ENCODE peak calls at places on chromosomes 2 and 18, in eight cellular contexts. W is stimulated activated CD8-positive, alpha-beta memory T cell treated with anti-CD3 and anti-CD28 coated beads, Interleukin-4, amount 100 ng/mL, for 4 hours; D is LoVo; P is skeletal muscle cell; Z is effector memory CD8-positive, alpha-beta T cell; J is BJ; V is astrocyte of the cerebellum; Q is H4. K is an unnamed sample.
A peak's percentile ranks its signal among the peaks of the same experiment; 100 is the strongest.

GRCh38 chr2:118386636-118387302 is 298.5 kb downstream of the INSIG2 start:
- DNase-seq in W (no peak), D (no peak), P (peak; percentile 72), Z (no peak), J (peak; percentile 25), V (no peak), Q (peak; percentile 8), K (no peak)

GRCh38 chr18:10045296-10045891 is 131.6 kb downstream of the VAPA start:
- DNase-seq in W (no peak), D (no peak), P (no peak), Z (no peak), J (no peak), V (no peak), Q (no peak), K (no peak)

GRCh38 chr2:160967523-160967922 is 192.7 kb upstream of the TANK start:
- DNase-seq in W (no peak), D (no peak), P (no peak), Z (no peak), J (no peak), V (no peak), Q (no peak), K (no peak)

GRCh38 chr18:27899893-27900292 is 277.0 kb downstream of the CDH2 start:
- DNase-seq in W (no peak), D (peak; percentile 1), P (no peak), Z (no peak), J (no peak), V (no peak), Q (peak; percentile 10), K (no peak)

GRCh38 chr2:210593166-210593565 is 36.8 kb downstream of the CPS1 start:
- DNase-seq in W (no peak), D (no peak), P (no peak), Z (no peak), J (no peak), V (peak; percentile 13), Q (no peak), K (peak; percentile 48)

GRCh38 chr2:179536185-179536584 is 271.6 kb upstream of the SESTD1 start:
- DNase-seq in W (no peak), D (no peak), P (no peak), Z (no peak), J (no peak), V (no peak), Q (no peak), K (no peak)

GRCh38 chr18:5987217-5987616 is 91.9 kb upstream of the TMEM200C start:
- DNase-seq in W (no peak), D (no peak), P (no peak), Z (no peak), J (no peak), V (no peak), Q (no peak), K (no peak)

GRCh38 chr2:157302492-157303099 is 23.0 kb downstream of the ERMN start:
- DNase-seq in W (no peak), D (peak; percentile 42), P (no peak), Z (peak; percentile 37), J (no peak), V (peak; percentile 29), Q (peak; percentile 44), K (no peak)

GRCh38 chr2:26970244-26970927 is at the start of gene MAPRE3:
- DNase-seq in W (peak; percentile 53), D (peak; percentile 88), P (no peak), Z (peak; percentile 71), J (no peak), V (peak; percentile 15), Q (peak; percentile 56), K (no peak)

GRCh38 chr2:136281281-136282117 is 163.6 kb upstream of the CXCR4 start:
- DNase-seq in W (peak; percentile 19), D (no peak), P (no peak), Z (peak; percentile 72), J (no peak), V (no peak), Q (no peak), K (no peak)

GRCh38 chr2:219155054-219155644 is 5.5 kb downstream of the NHEJ1 start:
- DNase-seq in W (no peak), D (peak; percentile 78), P (no peak), Z (peak; percentile 43), J (no peak), V (peak; percentile 67), Q (peak; percentile 66), K (no peak)

GRCh38 chr2:164747786-164748433 is 93.7 kb downstream of the COBLL1 start:
- DNase-seq in W (no peak), D (no peak), P (no peak), Z (no peak), J (no peak), V (no peak), Q (no peak), K (no peak)

GRCh38 chr2:23606968-23607367 is 222.0 kb downstream of the KLHL29 start:
- DNase-seq in W (no peak), D (peak; percentile 30), P (no peak), Z (no peak), J (no peak), V (no peak), Q (no peak), K (peak; percentile 48)

GRCh38 chr2:160050147-160050546 is 12.3 kb downstream of the PLA2R1 start:
- DNase-seq in W (no peak), D (no peak), P (no peak), Z (no peak), J (no peak), V (no peak), Q (no peak), K (no peak)

GRCh38 chr2:233839447-233839820 is 14.9 kb downstream of the HJURP start:
- DNase-seq in W (no peak), D (no peak), P (no peak), Z (no peak), J (no peak), V (no peak), Q (no peak), K (no peak)

GRCh38 chr2:216066255-216066654 is 15.4 kb downstream of the PECR start:
- DNase-seq in W (no peak), D (no peak), P (peak; percentile 72), Z (no peak), J (no peak), V (peak; percentile 76), Q (no peak), K (no peak)

GRCh38 chr18:41320090-41320489 is 634.9 kb upstream of the PIK3C3 start:
- DNase-seq in W (no peak), D (no peak), P (no peak), Z (no peak), J (no peak), V (no peak), Q (no peak), K (no peak)

GRCh38 chr2:188511346-188511745 is 219.7 kb downstream of the GULP1 start:
- DNase-seq in W (no peak), D (no peak), P (no peak), Z (no peak), J (no peak), V (no peak), Q (no peak), K (no peak)

GRCh38 chr18:68219867-68220266 is 495.0 kb downstream of the TMX3 start:
- DNase-seq in W (no peak), D (no peak), P (peak; percentile 28), Z (no peak), J (peak; percentile 29), V (no peak), Q (no peak), K (peak; percentile 7)

GRCh38 chr2:41894563-41895333 is 153.1 kb upstream of the PKDCC start:
- DNase-seq in W (no peak), D (peak; percentile 22), P (no peak), Z (no peak), J (no peak), V (no peak), Q (no peak), K (no peak)

GRCh38 chr2:19349911-19350677 is 8.3 kb downstream of the OSR1 start:
- DNase-seq in W (no peak), D (no peak), P (no peak), Z (peak; percentile 57), J (no peak), V (no peak), Q (no peak), K (no peak)

GRCh38 chr2:56207760-56208159 is 24.0 kb downstream of the CCDC85A start:
- DNase-seq in W (no peak), D (no peak), P (no peak), Z (no peak), J (no peak), V (no peak), Q (no peak), K (no peak)

GRCh38 chr2:210626849-210627248 is 70.5 kb downstream of the CPS1 start:
- DNase-seq in W (no peak), D (no peak), P (no peak), Z (no peak), J (no peak), V (no peak), Q (no peak), K (no peak)

GRCh38 chr18:13725566-13726227 is 661 bp downstream of the FAM210A start:
- DNase-seq in W (peak; percentile 1), D (peak; percentile 23), P (no peak), Z (no peak), J (no peak), V (no peak), Q (no peak), K (no peak)

GRCh38 chr2:133674433-133675331 is 106.4 kb upstream of the NCKAP5 start:
- DNase-seq in W (no peak), D (no peak), P (peak; percentile 81), Z (no peak), J (peak; percentile 67), V (peak; percentile 78), Q (peak; percentile 63), K (peak; percentile 69)

GRCh38 chr2:128427356-128427755 is 108.7 kb upstream of the HS6ST1 start:
- DNase-seq in W (no peak), D (no peak), P (no peak), Z (no peak), J (no peak), V (no peak), Q (no peak), K (no peak)

GRCh38 chr2:86482034-86482433 is 40.9 kb downstream of the KDM3A start:
- DNase-seq in W (no peak), D (no peak), P (no peak), Z (no peak), J (no peak), V (no peak), Q (no peak), K (no peak)

GRCh38 chr2:127051116-127051779 is 55.7 kb downstream of the BIN1 start:
- DNase-seq in W (no peak), D (no peak), P (no peak), Z (no peak), J (no peak), V (no peak), Q (no peak), K (no peak)

GRCh38 chr2:118850901-118851268 is 3.4 kb upstream of the EN1 start:
- DNase-seq in W (no peak), D (no peak), P (no peak), Z (no peak), J (no peak), V (no peak), Q (no peak), K (no peak)

GRCh38 chr2:133586978-133587377 is 18.7 kb upstream of the NCKAP5 start:
- DNase-seq in W (no peak), D (no peak), P (no peak), Z (no peak), J (no peak), V (no peak), Q (no peak), K (no peak)

GRCh38 chr2:231800493-231801091 is 14.3 kb downstream of the COPS7B start:
- DNase-seq in W (no peak), D (no peak), P (no peak), Z (peak; percentile 28), J (no peak), V (no peak), Q (no peak), K (no peak)

GRCh38 chr2:190858817-190859216 is 21.8 kb upstream of the GLS start:
- DNase-seq in W (no peak), D (no peak), P (peak; percentile 68), Z (no peak), J (no peak), V (peak; percentile 57), Q (peak; percentile 61), K (no peak)

GRCh38 chr2:209181984-209182383 is 241.9 kb upstream of the MAP2 start:
- DNase-seq in W (no peak), D (no peak), P (no peak), Z (no peak), J (no peak), V (no peak), Q (no peak), K (no peak)

GRCh38 chr2:9249036-9249800 is 42.6 kb downstream of the ASAP2 start:
- DNase-seq in W (no peak), D (no peak), P (no peak), Z (no peak), J (no peak), V (no peak), Q (no peak), K (no peak)

K was measured in retinal pigment epithelial cell.